ENCODE peak calls at places on chromosomes 13 and 19, in ten cellular contexts. H is stimulated activated CD4-positive, alpha-beta T cell treated with anti-CD3 and anti-CD28 coated beads, TNF-alpha, amount 100 ng/mL, for 1 hour; F is lower leg skin; R is WERI-Rb-1; I is islet precursor cell; E is activated CD4-positive, alpha-beta T cell treated with anti-CD3 and anti-CD28 coated beads, Interleukin-2, amount 10 ng/mL, durations not matched to agents 7 days and 5 days; Z is cardiac fibroblast; T is amygdala; G is astrocyte; O is anterior cingulate cortex. U is an unnamed sample.

GRCh38 chr19:14187586-14187985 is 18.4 kb downstream of the ADGRL1 start:
- DNase-seq in E (no peak), O (no peak), G (no peak), T (no peak), Z (no peak), F (no peak), H (no peak), R (no peak), I (no peak), U (no peak)

GRCh38 chr13:30318026-30318425 is 10.7 kb upstream of the KATNAL1 start:
- DNase-seq in Z (peak), H (no peak), R (no peak), O (no peak), I (no peak), T (no peak), G (no peak), F (no peak), E (no peak), U (no peak)

GRCh38 chr19:3125900-3126524 is 9.8 kb upstream of the GNA15 start:
- DNase-seq in I (peak), T (no peak), F (no peak), Z (peak), H (peak), E (peak), O (no peak), R (peak), G (no peak), U (peak)

GRCh38 chr13:101327844-101328243 is 88.5 kb downstream of the NALCN start:
- DNase-seq in O (no peak), H (no peak), I (no peak), R (no peak), G (no peak), E (no peak), T (no peak), F (no peak), Z (no peak), U (no peak)

GRCh38 chr19:49231804-49232203 is 74.2 kb downstream of the TRPM4 start:
- DNase-seq in E (no peak), O (no peak), Z (no peak), T (no peak), F (no peak), G (no peak), R (no peak), I (no peak), H (no peak), U (no peak)

GRCh38 chr13:22107549-22107948 is 436.7 kb downstream of the FGF9 start:
- DNase-seq in T (no peak), O (no peak), G (no peak), H (no peak), Z (no peak), E (no peak), R (no peak), I (no peak), F (no peak), U (no peak)

GRCh38 chr13:26920614-26921355 is 160.2 kb upstream of the GPR12 start:
- DNase-seq in H (no peak), R (no peak), E (no peak), T (no peak), I (no peak), G (no peak), O (no peak), Z (no peak), F (no peak), U (no peak)

GRCh38 chr13:112895521-112896465 is 73.2 kb upstream of the MCF2L start:
- DNase-seq in E (no peak), Z (no peak), I (no peak), F (no peak), O (no peak), G (no peak), R (no peak), H (no peak), T (no peak), U (no peak)

GRCh38 chr13:84903391-84903790 is 895.8 kb downstream of the SLITRK6 start:
- DNase-seq in G (no peak), E (no peak), F (no peak), T (no peak), I (no peak), O (no peak), H (no peak), R (no peak), Z (no peak), U (no peak)

GRCh38 chr13:26220575-26220974 is 1.5 kb downstream of the RNF6 start:
- DNase-seq in T (no peak), H (no peak), Z (peak), I (peak), R (no peak), E (no peak), O (no peak), F (no peak), G (peak), U (no peak)

GRCh38 chr19:35692010-35692409 is 12.3 kb upstream of the ZBTB32 start:
- DNase-seq in R (no peak), I (no peak), O (no peak), E (no peak), G (no peak), F (no peak), H (no peak), T (no peak), Z (no peak), U (no peak)

GRCh38 chr19:54905908-54906511 is at the start of gene NCR1:
- DNase-seq in I (peak), F (no peak), G (no peak), H (no peak), R (no peak), O (no peak), E (no peak), T (no peak), Z (no peak), U (no peak)

GRCh38 chr19:860481-861098 is 1.1 kb downstream of the CFD start:
- DNase-seq in E (peak), I (peak), Z (peak), G (peak), F (peak), H (peak), R (peak), O (no peak), T (no peak), U (no peak)

GRCh38 chr19:5954293-5954692 is 23.6 kb downstream of the RANBP3 start:
- DNase-seq in E (no peak), Z (no peak), T (no peak), R (no peak), I (no peak), G (no peak), O (no peak), F (no peak), H (no peak), U (no peak)

GRCh38 chr19:35379992-35380391 is 9.1 kb downstream of the GPR42 start:
- DNase-seq in F (no peak), O (no peak), G (no peak), H (no peak), R (no peak), Z (no peak), T (no peak), I (no peak), E (no peak), U (no peak)

GRCh38 chr19:44588753-44589112 is 24.6 kb upstream of the IGSF23 start:
- DNase-seq in O (no peak), T (no peak), G (no peak), I (no peak), E (no peak), R (no peak), Z (no peak), F (no peak), H (no peak), U (no peak)

GRCh38 chr19:6577410-6578125 is 13.4 kb downstream of the CD70 start:
- DNase-seq in R (peak), H (no peak), G (no peak), E (peak), I (no peak), O (no peak), F (no peak), T (no peak), Z (no peak), U (no peak)

GRCh38 chr13:103324641-103325040 is 258.4 kb upstream of the SLC10A2 start:
- DNase-seq in O (no peak), R (no peak), F (no peak), Z (no peak), E (no peak), T (no peak), I (no peak), H (no peak), G (no peak), U (no peak)

GRCh38 chr13:106151056-106151699 is 384.3 kb downstream of the EFNB2 start:
- DNase-seq in O (no peak), R (no peak), F (no peak), I (peak), H (no peak), E (no peak), Z (peak), T (no peak), G (peak), U (no peak)

GRCh38 chr13:35784286-35784951 is 307.9 kb upstream of the MAB21L1 start:
- DNase-seq in I (no peak), T (no peak), R (no peak), G (no peak), E (no peak), O (no peak), Z (no peak), H (no peak), F (no peak), U (no peak)

GRCh38 chr19:45780448-45781281 is 1.6 kb downstream of the DMPK start:
- DNase-seq in E (no peak), O (no peak), G (no peak), T (no peak), R (no peak), Z (no peak), F (no peak), H (no peak), I (no peak), U (no peak)

GRCh38 chr13:75901509-75901908 is 265.4 kb downstream of the LMO7 start:
- DNase-seq in H (no peak), R (no peak), E (no peak), G (no peak), O (no peak), T (no peak), Z (no peak), F (no peak), I (no peak), U (no peak)